ENCODE peak calls at places on chromosome 2, in eight cellular contexts. Q is AG10803; M is PC-3; W is mesothelial cell of epicardium; P is H9; H is CD4-positive, CD25-positive, alpha-beta regulatory T cell; L is nephron progenitor cell; V is NCI-H1105 treated with DMSO at 0.1 percent for 48 hours. J is an unnamed sample.

GRCh38 chr2:44902178-44902577 is 39.3 kb upstream of the SIX3 start:
- DNase-seq in Q (no peak), M (no peak), W (no peak), P (no peak), H (no peak), L (no peak), V (peak; percentile 67), J (no peak)

GRCh38 chr2:233832869-233833812 is 21.2 kb downstream of the HJURP start:
- DNase-seq in Q (no peak), M (peak; percentile 54), W (no peak), P (peak; percentile 90), H (no peak), L (peak; percentile 49), V (peak; percentile 23), J (peak; percentile 88)

GRCh38 chr2:109260886-109261700 is 132.1 kb downstream of the SH3RF3 start:
- DNase-seq in Q (peak; percentile 13), M (peak; percentile 18), W (no peak), P (peak; percentile 58), H (peak; percentile 7), L (peak; percentile 30), V (peak; percentile 66), J (no peak)

GRCh38 chr2:34004936-34005335 is 405.8 kb upstream of the FAM98A start:
- DNase-seq in Q (no peak), M (no peak), W (no peak), P (no peak), H (no peak), L (no peak), V (no peak), J (no peak)

GRCh38 chr2:138877421-138877820 is 97.2 kb upstream of the NXPH2 start:
- DNase-seq in Q (no peak), M (peak; percentile 9), W (no peak), P (no peak), H (no peak), L (no peak), V (no peak), J (no peak)

GRCh38 chr2:201971516-201972228 is 62.0 kb upstream of the FZD7 start:
- DNase-seq in Q (peak; percentile 71), M (no peak), W (no peak), P (no peak), H (no peak), L (no peak), V (no peak), J (peak; percentile 69)

GRCh38 chr2:226800941-226801784 is 1.5 kb upstream of the IRS1 start:
- DNase-seq in Q (peak; percentile 78), M (peak; percentile 86), W (peak; percentile 90), P (peak; percentile 94), H (peak; percentile 82), L (peak; percentile 91), V (peak; percentile 46), J (no peak)

GRCh38 chr2:72803151-72803550 is 22.7 kb downstream of the EXOC6B start:
- DNase-seq in Q (peak; percentile 37), M (peak; percentile 44), W (no peak), P (no peak), H (no peak), L (no peak), V (no peak), J (peak; percentile 75)

GRCh38 chr2:68302281-68302680 is 17.5 kb downstream of the CNRIP1 start:
- DNase-seq in Q (peak; percentile 26), M (peak; percentile 38), W (no peak), P (no peak), H (no peak), L (no peak), V (no peak), J (peak; percentile 28)

GRCh38 chr2:211534655-211535054 is 978.3 kb downstream of the CPS1 start:
- DNase-seq in Q (no peak), M (no peak), W (no peak), P (no peak), H (no peak), L (no peak), V (peak; percentile 84), J (no peak)

GRCh38 chr2:130183500-130184373 is 1.7 kb downstream of the MZT2B start:
- DNase-seq in Q (peak; percentile 35), M (no peak), W (no peak), P (no peak), H (no peak), L (peak; percentile 54), V (no peak), J (peak; percentile 47)

GRCh38 chr2:234628953-234629352 is 132.1 kb upstream of the ARL4C start:
- DNase-seq in Q (no peak), M (no peak), W (no peak), P (no peak), H (no peak), L (no peak), V (no peak), J (no peak)

GRCh38 chr2:208208335-208209085 is 18.7 kb upstream of the C2orf80 start:
- DNase-seq in Q (no peak), M (no peak), W (no peak), P (no peak), H (no peak), L (no peak), V (no peak), J (no peak)

GRCh38 chr2:85433511-85434089 is 15.1 kb downstream of the SH2D6 start:
- DNase-seq in Q (peak; percentile 98), M (peak; percentile 81), W (no peak), P (no peak), H (no peak), L (no peak), V (peak; percentile 15), J (peak; percentile 98)

GRCh38 chr2:60998628-60999545 is 18.6 kb upstream of the PEX13 start:
- DNase-seq in Q (peak; percentile 44), M (peak; percentile 78), W (no peak), P (no peak), H (peak; percentile 73), L (no peak), V (peak; percentile 65), J (peak; percentile 74)

GRCh38 chr2:24225883-24226282 is 51.0 kb downstream of the FAM228A start:
- DNase-seq in Q (no peak), M (no peak), W (no peak), P (no peak), H (no peak), L (no peak), V (no peak), J (no peak)

GRCh38 chr2:84879595-84880394 is 1.1 kb downstream of the TRABD2A start:
- DNase-seq in Q (no peak), M (no peak), W (no peak), P (peak; percentile 50), H (peak; percentile 46), L (peak; percentile 36), V (no peak), J (no peak)

GRCh38 chr2:185738679-185739472 is at the start of gene FSIP2:
- DNase-seq in Q (peak; percentile 39), M (peak; percentile 62), W (peak; percentile 87), P (peak; percentile 96), H (peak; percentile 42), L (peak; percentile 93), V (no peak), J (peak; percentile 59)

GRCh38 chr2:213288913-213289700 is 4.8 kb downstream of the SPAG16 start:
- DNase-seq in Q (peak; percentile 11), M (peak; percentile 54), W (no peak), P (no peak), H (no peak), L (no peak), V (no peak), J (no peak)

GRCh38 chr2:127154985-127155650 is 48.2 kb upstream of the BIN1 start:
- DNase-seq in Q (peak; percentile 85), M (no peak), W (peak; percentile 20), P (no peak), H (no peak), L (no peak), V (no peak), J (peak; percentile 93)

GRCh38 chr2:225761396-225761795 is 361.9 kb downstream of the NYAP2 start:
- DNase-seq in Q (no peak), M (peak; percentile 14), W (no peak), P (no peak), H (no peak), L (no peak), V (no peak), J (peak; percentile 2)

GRCh38 chr2:221818569-221818968 is 246.5 kb upstream of the EPHA4 start:
- DNase-seq in Q (no peak), M (peak; percentile 41), W (no peak), P (no peak), H (no peak), L (no peak), V (peak; percentile 54), J (no peak)

GRCh38 chr2:33307659-33308311 is 168.7 kb upstream of the RASGRP3 start:
- DNase-seq in Q (no peak), M (no peak), W (no peak), P (no peak), H (no peak), L (no peak), V (no peak), J (no peak)

GRCh38 chr2:168241208-168241607 is 6.2 kb downstream of the STK39 start:
- DNase-seq in Q (no peak), M (no peak), W (no peak), P (no peak), H (peak; percentile 34), L (no peak), V (no peak), J (no peak)

GRCh38 chr2:9952856-9953503 is 1.5 kb downstream of the GRHL1 start:
- DNase-seq in Q (no peak), M (peak; percentile 37), W (no peak), P (no peak), H (no peak), L (no peak), V (no peak), J (no peak)

GRCh38 chr2:203682688-203683130 is 23.7 kb upstream of the CD28 start:
- DNase-seq in Q (peak; percentile 85), M (no peak), W (no peak), P (no peak), H (no peak), L (no peak), V (no peak), J (peak; percentile 72)